ENCODE peak calls at places on chromosomes 12 and 14, in four cellular contexts. One of them, this sample, is unnamed.

GRCh38 chr14:23361320-23361719 is 3.7 kb downstream of the EFS start:
- DNase-seq in amniotic stem cell: no peak
- DNase-seq in HFFc6: peak
- DNase-seq in NCI-H1092: no peak
- DNase-seq in this sample: peak

GRCh38 chr14:100065161-100065871 is at the start of gene EVL:
- DNase-seq in amniotic stem cell: no peak
- DNase-seq in HFFc6: no peak
- DNase-seq in NCI-H1092: no peak
- DNase-seq in this sample: no peak

GRCh38 chr14:70808402-70809237 is 693 bp downstream of the MAP3K9 start:
- DNase-seq in amniotic stem cell: no peak
- DNase-seq in HFFc6: no peak
- DNase-seq in NCI-H1092: no peak
- DNase-seq in this sample: no peak

GRCh38 chr12:23253191-23253590 is 628.2 kb downstream of the ETNK1 start:
- DNase-seq in amniotic stem cell: no peak
- DNase-seq in HFFc6: no peak
- DNase-seq in NCI-H1092: no peak
- DNase-seq in this sample: no peak

GRCh38 chr12:62646566-62646965 is 179.9 kb downstream of the MON2 start:
- DNase-seq in amniotic stem cell: no peak
- DNase-seq in HFFc6: no peak
- DNase-seq in NCI-H1092: no peak
- DNase-seq in this sample: no peak

GRCh38 chr14:32109676-32110075 is 32.6 kb downstream of the ARHGAP5 start:
- DNase-seq in amniotic stem cell: peak
- DNase-seq in HFFc6: peak
- DNase-seq in NCI-H1092: no peak
- DNase-seq in this sample: peak

GRCh38 chr14:60807247-60807646 is 72.7 kb downstream of the MNAT1 start:
- DNase-seq in amniotic stem cell: no peak
- DNase-seq in HFFc6: no peak
- DNase-seq in NCI-H1092: no peak
- DNase-seq in this sample: no peak

GRCh38 chr14:69760810-69761209 is 6.1 kb upstream of the SRSF5 start:
- DNase-seq in amniotic stem cell: no peak
- DNase-seq in HFFc6: no peak
- DNase-seq in NCI-H1092: no peak
- DNase-seq in this sample: no peak

GRCh38 chr12:112858776-112859175 is 48.0 kb upstream of the OAS1 start:
- DNase-seq in amniotic stem cell: no peak
- DNase-seq in HFFc6: no peak
- DNase-seq in NCI-H1092: peak
- DNase-seq in this sample: no peak

GRCh38 chr12:93699271-93700141 is 22.3 kb downstream of the CRADD start:
- DNase-seq in amniotic stem cell: no peak
- DNase-seq in HFFc6: peak
- DNase-seq in NCI-H1092: no peak
- DNase-seq in this sample: peak

GRCh38 chr12:57126061-57126460 is 2.2 kb upstream of the LRP1 start:
- DNase-seq in amniotic stem cell: no peak
- DNase-seq in HFFc6: no peak
- DNase-seq in NCI-H1092: no peak
- DNase-seq in this sample: no peak

GRCh38 chr14:102097441-102098135 is 10.7 kb upstream of the HSP90AA1 start:
- DNase-seq in amniotic stem cell: no peak
- DNase-seq in HFFc6: no peak
- DNase-seq in NCI-H1092: no peak
- DNase-seq in this sample: no peak

GRCh38 chr14:64768401-64769095 is 64.3 kb downstream of the PLEKHG3 start:
- DNase-seq in amniotic stem cell: no peak
- DNase-seq in HFFc6: no peak
- DNase-seq in NCI-H1092: no peak
- DNase-seq in this sample: no peak

GRCh38 chr12:22100952-22101748 is 55.1 kb downstream of the CMAS start:
- DNase-seq in amniotic stem cell: no peak
- DNase-seq in HFFc6: peak
- DNase-seq in NCI-H1092: no peak
- DNase-seq in this sample: peak

GRCh38 chr14:52124791-52125661 is 56.2 kb upstream of the NID2 start:
- DNase-seq in amniotic stem cell: no peak
- DNase-seq in HFFc6: peak
- DNase-seq in NCI-H1092: no peak
- DNase-seq in this sample: peak

GRCh38 chr12:120584343-120585149 is 3.3 kb upstream of the POP5 start:
- DNase-seq in amniotic stem cell: no peak
- DNase-seq in HFFc6: no peak
- DNase-seq in NCI-H1092: no peak
- DNase-seq in this sample: peak

GRCh38 chr12:46494424-46494823 is 121.9 kb upstream of the SLC38A2 start:
- DNase-seq in amniotic stem cell: no peak
- DNase-seq in HFFc6: peak
- DNase-seq in NCI-H1092: no peak
- DNase-seq in this sample: peak

GRCh38 chr12:92596388-92596787 is 106.4 kb upstream of the PLEKHG7 start:
- DNase-seq in amniotic stem cell: no peak
- DNase-seq in HFFc6: peak
- DNase-seq in NCI-H1092: no peak
- DNase-seq in this sample: peak

GRCh38 chr14:23175823-23176222 is 7.6 kb downstream of the SLC7A8 start:
- DNase-seq in amniotic stem cell: no peak
- DNase-seq in HFFc6: no peak
- DNase-seq in NCI-H1092: no peak
- DNase-seq in this sample: peak

GRCh38 chr14:100031506-100032281 is 33.5 kb upstream of the EVL start:
- DNase-seq in amniotic stem cell: peak
- DNase-seq in HFFc6: peak
- DNase-seq in NCI-H1092: no peak
- DNase-seq in this sample: peak

GRCh38 chr12:105580841-105581352 is 250.4 kb downstream of the C12orf75 start:
- DNase-seq in amniotic stem cell: no peak
- DNase-seq in HFFc6: no peak
- DNase-seq in NCI-H1092: no peak
- DNase-seq in this sample: no peak

This sample was measured in foreskin fibroblast.